ENCODE peak calls at places on chromosomes 6 and 20, in ten cellular contexts. L, W, U, F, N, V, B, O, P and A are unnamed samples.

GRCh38 chr6:4935486-4935885 is 68.4 kb downstream of the RPP40 start:
- DNase-seq in L (no peak), W (no peak), U (no peak), F (no peak), N (peak), V (no peak), B (no peak), O (no peak), P (no peak), A (no peak)

GRCh38 chr6:45610374-45610773 is 232.6 kb upstream of the SUPT3H start:
- DNase-seq in L (no peak), W (no peak), U (no peak), F (no peak), N (no peak), V (no peak), B (no peak), O (no peak), P (no peak), A (no peak)

GRCh38 chr6:3751730-3752537 is 421 bp upstream of the PXDC1 start:
- DNase-seq in L (no peak), W (peak), U (peak), F (peak), N (peak), V (peak), B (peak), O (peak), P (peak), A (peak)

GRCh38 chr6:101268541-101268940 is 125.0 kb upstream of the GRIK2 start:
- DNase-seq in L (no peak), W (no peak), U (no peak), F (no peak), N (no peak), V (no peak), B (no peak), O (no peak), P (no peak), A (no peak)

GRCh38 chr6:164130151-164130550 is 715.6 kb downstream of the QKI start:
- DNase-seq in L (no peak), W (peak), U (no peak), F (no peak), N (no peak), V (no peak), B (no peak), O (no peak), P (peak), A (no peak)

GRCh38 chr20:14918981-14919380 is 581.6 kb upstream of the FLRT3 start:
- DNase-seq in L (no peak), W (no peak), U (no peak), F (no peak), N (no peak), V (no peak), B (no peak), O (no peak), P (no peak), A (no peak)

GRCh38 chr6:119521251-119521650 is 171.7 kb upstream of the MAN1A1 start:
- DNase-seq in L (no peak), W (no peak), U (no peak), F (no peak), N (no peak), V (no peak), B (no peak), O (no peak), P (no peak), A (no peak)

GRCh38 chr6:169035381-169036280 is 218.0 kb downstream of the THBS2 start:
- DNase-seq in L (no peak), W (no peak), U (no peak), F (no peak), N (no peak), V (no peak), B (no peak), O (no peak), P (peak), A (no peak)

GRCh38 chr6:93079061-93079460 is 340.3 kb downstream of the EPHA7 start:
- DNase-seq in L (peak), W (no peak), U (no peak), F (no peak), N (no peak), V (no peak), B (no peak), O (no peak), P (no peak), A (no peak)

GRCh38 chr20:64260239-64260638 is 4.7 kb downstream of the PCMTD2 start:
- DNase-seq in L (no peak), W (peak), U (no peak), F (no peak), N (no peak), V (no peak), B (no peak), O (no peak), P (no peak), A (no peak)

GRCh38 chr20:37727247-37727956 is 33.6 kb downstream of the CTNNBL1 start:
- DNase-seq in L (no peak), W (no peak), U (no peak), F (no peak), N (no peak), V (no peak), B (no peak), O (peak), P (no peak), A (no peak)

GRCh38 chr6:44304282-44305199 is 8.6 kb downstream of the AARS2 start:
- DNase-seq in L (no peak), W (no peak), U (peak), F (no peak), N (peak), V (peak), B (peak), O (peak), P (peak), A (peak)

GRCh38 chr6:166402582-166403277 is 20.0 kb upstream of the MPC1 start:
- DNase-seq in L (no peak), W (peak), U (no peak), F (no peak), N (no peak), V (no peak), B (no peak), O (no peak), P (no peak), A (no peak)

GRCh38 chr20:62768234-62768814 is 27.9 kb upstream of the MRGBP start:
- DNase-seq in L (no peak), W (no peak), U (no peak), F (no peak), N (no peak), V (no peak), B (no peak), O (no peak), P (peak), A (no peak)

GRCh38 chr20:50333856-50334255 is 143.2 kb downstream of the CEBPB start:
- DNase-seq in L (no peak), W (peak), U (peak), F (no peak), N (no peak), V (no peak), B (no peak), O (no peak), P (no peak), A (no peak)

GRCh38 chr6:163324928-163325784 is 89.4 kb upstream of the QKI start:
- DNase-seq in L (no peak), W (no peak), U (peak), F (no peak), N (no peak), V (no peak), B (no peak), O (peak), P (peak), A (no peak)

GRCh38 chr6:132481189-132481588 is 31.7 kb downstream of the STX7 start:
- DNase-seq in L (no peak), W (no peak), U (no peak), F (no peak), N (no peak), V (no peak), B (no peak), O (no peak), P (no peak), A (no peak)

GRCh38 chr6:44524491-44525227 is 137.2 kb downstream of the CDC5L start:
- DNase-seq in L (no peak), W (no peak), U (no peak), F (no peak), N (no peak), V (no peak), B (no peak), O (no peak), P (no peak), A (no peak)

GRCh38 chr6:141488466-141488865 is 644.3 kb upstream of the GJE1 start:
- DNase-seq in L (no peak), W (no peak), U (peak), F (no peak), N (no peak), V (no peak), B (no peak), O (no peak), P (no peak), A (no peak)

GRCh38 chr20:2387180-2387577 is 6.5 kb downstream of the TGM6 start:
- DNase-seq in L (peak), W (no peak), U (peak), F (no peak), N (peak), V (no peak), B (peak), O (no peak), P (no peak), A (no peak)

GRCh38 chr20:32522525-32522774 is 62.7 kb downstream of the NOL4L start:
- DNase-seq in L (no peak), W (no peak), U (no peak), F (no peak), N (no peak), V (no peak), B (no peak), O (no peak), P (no peak), A (peak)

GRCh38 chr6:39791850-39792500 is at the start of gene DAAM2:
- DNase-seq in L (no peak), W (peak), U (peak), F (peak), N (no peak), V (no peak), B (no peak), O (peak), P (peak), A (no peak)

GRCh38 chr6:150681992-150682391 is 82.3 kb downstream of the PLEKHG1 start:
- DNase-seq in L (no peak), W (no peak), U (no peak), F (no peak), N (no peak), V (no peak), B (no peak), O (no peak), P (no peak), A (no peak)

GRCh38 chr6:80872951-80873308 is 766.5 kb downstream of the BCKDHB start:
- DNase-seq in L (no peak), W (no peak), U (no peak), F (no peak), N (no peak), V (no peak), B (no peak), O (no peak), P (no peak), A (no peak)

GRCh38 chr6:77548190-77548589 is 84.9 kb upstream of the HTR1B start:
- DNase-seq in L (no peak), W (no peak), U (no peak), F (no peak), N (no peak), V (no peak), B (no peak), O (no peak), P (no peak), A (no peak)

GRCh38 chr20:16201191-16201590 is 372.1 kb downstream of the KIF16B start:
- DNase-seq in L (no peak), W (no peak), U (no peak), F (no peak), N (no peak), V (no peak), B (no peak), O (no peak), P (no peak), A (no peak)

GRCh38 chr6:132128424-132128823 is 177.3 kb upstream of the CCN2 start:
- DNase-seq in L (no peak), W (no peak), U (no peak), F (no peak), N (no peak), V (no peak), B (no peak), O (no peak), P (no peak), A (no peak)

GRCh38 chr6:136403166-136403980 is 113.7 kb upstream of the BCLAF1 start:
- DNase-seq in L (no peak), W (peak), U (no peak), F (no peak), N (no peak), V (no peak), B (no peak), O (peak), P (no peak), A (no peak)

GRCh38 chr20:49979030-49979832 is 3.5 kb upstream of the SNAI1 start:
- DNase-seq in L (no peak), W (no peak), U (peak), F (peak), N (peak), V (peak), B (peak), O (peak), P (peak), A (peak)

GRCh38 chr6:26159417-26160273 is 72.4 kb downstream of the HFE start:
- DNase-seq in L (no peak), W (no peak), U (peak), F (no peak), N (no peak), V (no peak), B (no peak), O (no peak), P (no peak), A (no peak)

GRCh38 chr20:44027686-44028340 is 113.2 kb downstream of the TOX2 start:
- DNase-seq in L (no peak), W (peak), U (no peak), F (peak), N (no peak), V (no peak), B (no peak), O (no peak), P (no peak), A (no peak)